ENCODE peak calls at places on chromosome 17, in five cellular contexts. S, Z, O, P and M are unnamed samples.
A peak's percentile ranks its signal among the peaks of the same experiment; 100 is the strongest.

GRCh38 chr17:38789185-38789584 is 10.2 kb downstream of the PIP4K2B start:
- DNase-seq in S (no peak), O (no peak), P (no peak), Z (peak; percentile 37), M (peak; percentile 97)

GRCh38 chr17:15462962-15463361 is 4.5 kb downstream of the CDRT4 start:
- DNase-seq in P (no peak), O (no peak), S (no peak), Z (no peak), M (no peak)

GRCh38 chr17:76594676-76595075 is 9.0 kb upstream of the ST6GALNAC2 start:
- DNase-seq in O (no peak), P (no peak), Z (no peak), S (no peak), M (no peak)

GRCh38 chr17:13362341-13363122 is 239.2 kb downstream of the HS3ST3A1 start:
- DNase-seq in P (no peak), S (no peak), Z (peak; percentile 21), O (no peak), M (no peak)

GRCh38 chr17:32912218-32912897 is 15.6 kb upstream of the TMEM98 start:
- DNase-seq in P (peak; percentile 59), S (no peak), O (no peak), Z (peak; percentile 36), M (no peak)

GRCh38 chr17:72569193-72569946 is 448.6 kb downstream of the SOX9 start:
- DNase-seq in Z (no peak), O (no peak), P (no peak), S (no peak), M (no peak)

GRCh38 chr17:27846042-27846655 is 45.8 kb upstream of the NOS2 start:
- DNase-seq in P (no peak), S (no peak), Z (no peak), O (peak; percentile 11), M (no peak)

GRCh38 chr17:80446645-80447405 is 29.6 kb downstream of the NPTX1 start:
- DNase-seq in P (no peak), S (no peak), O (no peak), Z (no peak), M (no peak)

GRCh38 chr17:30570596-30571265 is 93.5 kb downstream of the GOSR1 start:
- DNase-seq in O (no peak), Z (no peak), P (no peak), S (no peak), M (no peak)

GRCh38 chr17:44354582-44355309 is 8.9 kb downstream of the FAM171A2 start:
- DNase-seq in Z (peak; percentile 93), P (no peak), O (peak; percentile 48), S (no peak), M (no peak)

GRCh38 chr17:73972056-73972455 is 231.4 kb upstream of the RPL38 start:
- DNase-seq in Z (no peak), O (no peak), S (no peak), P (no peak), M (no peak)

GRCh38 chr17:77961741-77962140 is 3.2 kb downstream of the TNRC6C start:
- DNase-seq in P (no peak), S (no peak), Z (no peak), O (no peak), M (no peak)

GRCh38 chr17:72634621-72635020 is 457.9 kb downstream of the SLC39A11 start:
- DNase-seq in Z (no peak), S (no peak), P (no peak), O (no peak), M (no peak)

GRCh38 chr17:40846515-40847155 is 20.4 kb downstream of the KRT12 start:
- DNase-seq in S (no peak), P (no peak), O (no peak), Z (no peak), M (no peak)

GRCh38 chr17:79541038-79541437 is 69.8 kb downstream of the RBFOX3 start:
- DNase-seq in P (no peak), S (no peak), Z (no peak), O (no peak), M (peak; percentile 46)

GRCh38 chr17:28071891-28072606 is 29.6 kb downstream of the NLK start:
- DNase-seq in S (no peak), P (no peak), Z (no peak), O (no peak), M (no peak)

GRCh38 chr17:57574040-57574513 is 171.0 kb downstream of the CCDC182 start:
- DNase-seq in P (no peak), O (no peak), Z (no peak), S (no peak), M (no peak)

GRCh38 chr17:44928950-44929720 is 13.8 kb upstream of the GFAP start:
- DNase-seq in O (no peak), Z (no peak), S (no peak), P (no peak), M (no peak)

GRCh38 chr17:81396722-81397313 is 1.6 kb downstream of the BAHCC1 start:
- DNase-seq in Z (no peak), P (peak; percentile 68), S (no peak), O (no peak), M (peak; percentile 69)

GRCh38 chr17:15503731-15504130 is 36.3 kb upstream of the CDRT4 start:
- DNase-seq in Z (no peak), O (no peak), P (no peak), S (no peak), M (no peak)

GRCh38 chr17:67525239-67526135 is 148.4 kb downstream of the PITPNC1 start:
- DNase-seq in O (no peak), Z (no peak), S (no peak), P (no peak), M (no peak)

GRCh38 chr17:34300652-34301390 is 15.3 kb downstream of the CCL11 start:
- DNase-seq in S (peak; percentile 59), O (no peak), Z (no peak), P (no peak), M (no peak)

GRCh38 chr17:83113381-83113780 is 34.0 kb downstream of the METRNL start:
- DNase-seq in P (no peak), S (no peak), Z (no peak), O (no peak), M (no peak)

GRCh38 chr17:79801156-79802038 is 4.5 kb upstream of the CBX8 start:
- DNase-seq in S (no peak), O (no peak), P (no peak), Z (peak; percentile 56), M (no peak)

GRCh38 chr17:35596530-35597233 is 9.6 kb downstream of the AP2B1 start:
- DNase-seq in S (no peak), P (no peak), O (no peak), Z (peak; percentile 27), M (no peak)

GRCh38 chr17:41863074-41863843 is 2.0 kb downstream of the KLHL11 start:
- DNase-seq in O (no peak), S (no peak), Z (no peak), P (peak; percentile 16), M (no peak)

GRCh38 chr17:78349831-78350631 is 9.8 kb downstream of the SOCS3 start:
- DNase-seq in O (no peak), P (no peak), Z (no peak), S (no peak), M (no peak)

GRCh38 chr17:59332890-59333377 is 1.5 kb downstream of the YPEL2 start:
- DNase-seq in S (no peak), P (no peak), Z (peak; percentile 12), O (no peak), M (no peak)

GRCh38 chr17:57833597-57833939 is 16.3 kb downstream of the MRPS23 start:
- DNase-seq in P (no peak), Z (no peak), S (no peak), O (no peak), M (no peak)